ENCODE peak calls at places on chromosome 21, in four cellular contexts. L is mucosa of descending colon, T is ovary, M is aorta. Y is an unnamed sample.
A peak's percentile ranks its signal among the peaks of the same experiment; 100 is the strongest.

GRCh38 chr21:31509108-31510017 is 150.1 kb upstream of the SOD1 start:
- DNase-seq in M (no peak), T (no peak), L (no peak), Y (no peak)

GRCh38 chr21:31983120-31983519 is 110.3 kb downstream of the HUNK start:
- DNase-seq in T (no peak), L (no peak), M (no peak), Y (no peak)

GRCh38 chr21:29005696-29006095 is 13.0 kb upstream of the LTN1 start:
- DNase-seq in M (no peak), T (no peak), L (no peak), Y (no peak)

GRCh38 chr21:32360401-32360981 is 32.3 kb downstream of the URB1 start:
- DNase-seq in M (no peak), T (no peak), L (no peak), Y (no peak)

GRCh38 chr21:29335720-29336119 is 37.0 kb downstream of the BACH1 start:
- DNase-seq in L (no peak), M (no peak), T (no peak), Y (no peak)

GRCh38 chr21:37071561-37072238 is 1.2 kb downstream of the PIGP start:
- DNase-seq in M (peak; percentile 82), T (peak; percentile 68), L (peak; percentile 54), Y (peak; percentile 84)

GRCh38 chr21:32581732-32582131 is 3.6 kb downstream of the TCP10L start:
- DNase-seq in T (no peak), L (no peak), M (no peak), Y (no peak)

GRCh38 chr21:32130031-32130891 is 148.6 kb downstream of the MIS18A start:
- DNase-seq in M (no peak), T (no peak), L (no peak), Y (no peak)

GRCh38 chr21:37463083-37463780 is 96.7 kb downstream of the DYRK1A start:
- DNase-seq in T (no peak), M (no peak), L (no peak), Y (no peak)

GRCh38 chr21:33424214-33424613 is 21.0 kb downstream of the IFNGR2 start:
- DNase-seq in L (no peak), M (peak; percentile 53), T (no peak), Y (no peak)

GRCh38 chr21:33396966-33397365 is 6.2 kb upstream of the IFNGR2 start:
- DNase-seq in T (no peak), M (no peak), L (no peak), Y (no peak)

GRCh38 chr21:45410151-45410864 is 5.3 kb downstream of the COL18A1 start:
- DNase-seq in M (peak; percentile 62), L (peak; percentile 3), T (peak; percentile 60), Y (peak; percentile 16)

GRCh38 chr21:45408271-45408791 is 3.4 kb downstream of the COL18A1 start:
- DNase-seq in M (peak; percentile 47), T (peak; percentile 44), L (peak; percentile 13), Y (no peak)

GRCh38 chr21:45408811-45409261 is 3.9 kb downstream of the COL18A1 start:
- DNase-seq in M (peak; percentile 73), T (peak; percentile 32), L (peak; percentile 21), Y (peak; percentile 22)

GRCh38 chr21:45410865-45411809 is 6.2 kb downstream of the COL18A1 start:
- DNase-seq in T (peak; percentile 43), M (peak; percentile 67), L (peak; percentile 13), Y (no peak)

GRCh38 chr21:45409466-45410150 is 4.6 kb downstream of the COL18A1 start:
- DNase-seq in M (peak; percentile 74), T (peak; percentile 61), L (peak; percentile 16), Y (peak; percentile 77)
- H3K4me1 ChIP-seq in M (no peaks in the 10 kb centered on the region), T (peaks cover 28% of the 10 kb centered on the region), L (peaks cover 7% of the 10 kb centered on the region), Y (peaks cover 11% of the 10 kb centered on the region)

DNA sequence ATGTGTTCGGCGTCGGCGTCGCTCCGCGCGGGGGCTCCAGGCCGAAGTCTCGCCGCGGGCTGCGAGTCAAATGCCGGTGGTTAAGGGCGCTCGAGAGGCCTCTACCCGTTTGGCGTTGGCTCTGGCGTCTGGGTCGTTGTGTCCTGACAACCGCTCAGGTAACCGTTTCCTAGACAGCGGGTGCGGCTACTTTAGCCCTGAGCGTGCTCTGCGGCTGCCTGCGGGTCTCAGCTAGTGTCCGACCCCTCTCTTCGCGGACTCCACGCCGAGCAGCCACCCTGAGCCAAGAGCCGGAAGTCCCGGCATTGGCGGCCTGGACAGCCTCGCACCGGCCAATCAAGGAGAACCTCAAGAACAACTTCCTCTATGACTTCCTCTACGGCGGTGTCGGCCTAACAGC is 173.4 kb downstream of the SETD4 start:
- DNase-seq in M (no peak), L (no peak), T (no peak), Y (no peak)
- H3K4me3 ChIP-seq in M (no peak overlapping the region), L (no peak overlapping the region), T (no peak overlapping the region), Y (no peak overlapping the region)

GRCh38 chr21:38493549-38494253 is 4.6 kb downstream of the ERG start:
- DNase-seq in T (no peak), M (peak; percentile 72), L (no peak), Y (no peak)

GRCh38 chr21:38495242-38495641 is 3.0 kb downstream of the ERG start:
- DNase-seq in T (no peak), M (no peak), L (no peak), Y (no peak)

GRCh38 chr21:38496224-38496623 is 2.1 kb downstream of the ERG start:
- DNase-seq in M (no peak), L (no peak), T (no peak), Y (no peak)

GRCh38 chr21:38494688-38495087 is 3.6 kb downstream of the ERG start:
- DNase-seq in T (no peak), M (peak; percentile 89), L (no peak), Y (no peak)

GRCh38 chr21:38494254-38494648 is 4.0 kb downstream of the ERG start:
- DNase-seq in L (no peak), M (no peak), T (no peak), Y (no peak)
- H3K4me1 ChIP-seq in L (peaks cover 4% of the 10 kb centered on the region), M (peaks cover 9% of the 10 kb centered on the region), T (peaks cover 2% of the 10 kb centered on the region), Y (no peaks in the 10 kb centered on the region)

DNA sequence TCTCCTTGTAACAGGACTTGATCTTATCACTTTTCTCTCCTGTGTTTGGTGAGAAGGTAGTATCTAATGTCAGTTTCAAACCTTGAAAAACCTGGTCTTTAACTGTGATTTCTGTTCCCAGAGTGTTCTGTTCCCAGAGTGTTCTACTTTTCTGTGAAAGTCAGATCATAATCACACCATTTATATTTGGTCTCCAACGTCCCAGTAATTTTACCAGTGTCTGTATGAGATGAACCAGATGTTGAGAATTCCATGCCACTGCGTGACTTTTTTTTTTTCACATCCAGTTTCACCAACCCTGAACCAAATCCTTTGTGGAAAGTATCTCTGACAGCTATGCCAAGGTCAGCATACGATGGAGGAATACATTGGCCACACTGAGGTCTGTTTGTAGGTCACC is 365.2 kb downstream of the USP25 start:
- DNase-seq in M (no peak), T (no peak), L (no peak), Y (no peak)
- H3K4me3 ChIP-seq in M (no peak overlapping the region), T (no peak overlapping the region), L (no peak overlapping the region), Y (no peak overlapping the region)

GRCh38 chr21:14687277-14687642 is 141.1 kb upstream of the SAMSN1 start:
- DNase-seq in M (no peak), L (no peak), T (no peak), Y (no peak)

GRCh38 chr21:14683021-14683420 is 136.9 kb upstream of the SAMSN1 start:
- DNase-seq in T (no peak), L (no peak), M (no peak), Y (no peak)

GRCh38 chr21:14686466-14687276 is 140.6 kb upstream of the SAMSN1 start:
- DNase-seq in L (no peak), M (no peak), T (no peak), Y (no peak)

GRCh38 chr21:14684071-14684470 is 138.0 kb upstream of the SAMSN1 start:
- DNase-seq in T (no peak), L (no peak), M (no peak), Y (no peak)

GRCh38 chr21:14685568-14685967 is 139.5 kb upstream of the SAMSN1 start:
- DNase-seq in T (no peak), L (no peak), M (no peak), Y (no peak)
- H3K4me1 ChIP-seq in T (no peaks in the 10 kb centered on the region), L (no peaks in the 10 kb centered on the region), M (no peaks in the 10 kb centered on the region), Y (no peaks in the 10 kb centered on the region)

GRCh38 chr21:44800971-44801467 is 601 bp downstream of the UBE2G2 start:
- DNase-seq in M (no peak), T (no peak), L (no peak), Y (no peak)

GRCh38 chr21:44801468-44802395 is at the start of gene UBE2G2:
- DNase-seq in L (peak; percentile 91), T (peak; percentile 83), M (peak; percentile 95), Y (peak; percentile 73)

GRCh38 chr21:44797775-44798174 is 3.8 kb downstream of the UBE2G2 start:
- DNase-seq in T (no peak), M (no peak), L (no peak), Y (no peak)

GRCh38 chr21:44802396-44803153 is 955 bp upstream of the UBE2G2 start:
- DNase-seq in L (no peak), T (no peak), M (no peak), Y (no peak)

GRCh38 chr21:44800103-44800502 is 1.5 kb downstream of the UBE2G2 start:
- DNase-seq in M (no peak), T (no peak), L (no peak), Y (no peak)
- H3K4me3 ChIP-seq in M (no peak overlapping the region), T (no peak overlapping the region), L (no peak overlapping the region), Y (no peak overlapping the region)

DNA sequence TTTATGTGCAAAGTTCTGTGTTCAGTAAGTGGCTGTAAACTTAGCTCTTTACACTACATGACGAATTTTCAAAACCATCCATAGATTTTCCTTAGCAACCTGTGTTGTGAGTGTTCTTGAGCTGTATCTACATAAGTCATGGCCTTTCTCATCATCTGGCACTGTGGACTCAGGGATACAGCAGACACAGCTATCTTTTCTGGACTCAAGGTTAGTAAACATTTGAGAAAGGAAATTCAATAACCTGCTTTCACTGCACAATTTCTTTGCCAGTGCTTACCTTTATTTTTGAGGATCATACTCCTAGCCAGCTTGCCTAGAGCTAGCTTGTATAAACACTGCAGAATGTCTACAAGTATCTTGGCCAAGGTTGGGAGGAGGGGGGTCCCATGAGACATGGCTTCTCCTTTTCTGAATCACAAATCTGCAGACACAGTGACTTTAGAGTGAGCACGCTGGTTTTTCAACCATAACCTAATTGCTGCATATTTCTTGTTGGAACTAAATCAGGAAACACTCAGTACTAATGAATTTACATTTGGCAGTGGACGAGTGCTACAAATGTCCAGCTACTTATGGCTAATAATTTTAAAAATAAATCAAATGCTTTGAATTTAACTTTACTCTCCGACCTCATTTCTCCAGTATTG is 27.2 kb downstream of the ADAMTS5 start:
- DNase-seq in T (no peak), M (no peak), L (no peak), Y (no peak)
- H3K4me1 ChIP-seq in T (peaks cover 4% of the 10 kb centered on the region), M (peaks cover 2% of the 10 kb centered on the region), L (no peaks in the 10 kb centered on the region), Y (no peaks in the 10 kb centered on the region)

GRCh38 chr21:42523211-42523610 is 9.6 kb downstream of the SLC37A1 start:
- DNase-seq in L (no peak), M (no peak), T (no peak), Y (no peak)

GRCh38 chr21:42522771-42523170 is 9.1 kb downstream of the SLC37A1 start:
- DNase-seq in L (no peak), T (no peak), M (no peak), Y (no peak)

GRCh38 chr21:42524341-42525227 is 10.9 kb downstream of the SLC37A1 start:
- DNase-seq in L (peak; percentile 71), M (peak; percentile 88), T (peak; percentile 80), Y (no peak)

GRCh38 chr21:42525228-42525604 is 11.6 kb downstream of the SLC37A1 start:
- DNase-seq in M (no peak), L (peak; percentile 63), T (peak; percentile 61), Y (no peak)

GRCh38 chr21:42523941-42524340 is 10.3 kb downstream of the SLC37A1 start:
- DNase-seq in M (no peak), T (no peak), L (no peak), Y (no peak)
- H3K4me3 ChIP-seq in M (no peak overlapping the region), T (no peak overlapping the region), L (no peak overlapping the region), Y (no peak overlapping the region)

GRCh38 chr21:41952568-41953248 is 1.1 kb downstream of the C2CD2 start:
- DNase-seq in M (no peak), T (no peak), L (peak; percentile 50), Y (peak; percentile 70)
- H3K4me1 ChIP-seq in M (peaks cover 2% of the 10 kb centered on the region), T (peaks cover 40% of the 10 kb centered on the region), L (peaks cover 7% of the 10 kb centered on the region), Y (peaks cover 62% of the 10 kb centered on the region)